ENCODE peak calls at places on chromosomes 16 and 17, in six cellular contexts. One of them, this sample, is unnamed.

GRCh38 chr16:12170103-12171025 is 193.8 kb downstream of the SNX29 start:
- DNase-seq in lung: no peak
- DNase-seq in RWPE1: no peak
- DNase-seq in A673: no peak
- DNase-seq in OCI-LY7: no peak
- DNase-seq in psoas muscle: no peak
- DNase-seq in this sample: no peak

GRCh38 chr16:85759631-85760419 is 8.9 kb upstream of the C16orf74 start:
- DNase-seq in lung: no peak
- DNase-seq in RWPE1: no peak
- DNase-seq in A673: no peak
- DNase-seq in OCI-LY7: peak; percentile 75
- DNase-seq in psoas muscle: peak; percentile 78
- DNase-seq in this sample: peak; percentile 49

GRCh38 chr16:4358236-4358635 is 7.1 kb upstream of the PAM16 start:
- DNase-seq in lung: no peak
- DNase-seq in RWPE1: no peak
- DNase-seq in A673: no peak
- DNase-seq in OCI-LY7: no peak
- DNase-seq in psoas muscle: peak; percentile 52
- DNase-seq in this sample: no peak

GRCh38 chr17:81295678-81296381 is 723 bp upstream of the SLC38A10 start:
- DNase-seq in lung: peak; percentile 60
- DNase-seq in RWPE1: peak; percentile 85
- DNase-seq in A673: peak; percentile 63
- DNase-seq in OCI-LY7: peak; percentile 89
- DNase-seq in psoas muscle: no peak
- DNase-seq in this sample: peak; percentile 80

GRCh38 chr16:82368041-82368440 is 198.0 kb upstream of the MPHOSPH6 start:
- DNase-seq in lung: no peak
- DNase-seq in RWPE1: peak; percentile 12
- DNase-seq in A673: peak; percentile 35
- DNase-seq in OCI-LY7: peak; percentile 8
- DNase-seq in psoas muscle: peak; percentile 59
- DNase-seq in this sample: peak; percentile 52

GRCh38 chr17:50048146-50048720 is 7.7 kb upstream of the ITGA3 start:
- DNase-seq in lung: no peak
- DNase-seq in RWPE1: no peak
- DNase-seq in A673: no peak
- DNase-seq in OCI-LY7: no peak
- DNase-seq in psoas muscle: peak; percentile 31
- DNase-seq in this sample: no peak

GRCh38 chr17:40617678-40618240 is 29.9 kb downstream of the SMARCE1 start:
- DNase-seq in lung: no peak
- DNase-seq in RWPE1: no peak
- DNase-seq in A673: no peak
- DNase-seq in OCI-LY7: no peak
- DNase-seq in psoas muscle: peak; percentile 42
- DNase-seq in this sample: no peak

GRCh38 chr16:1535391-1536291 is 2.2 kb downstream of the TMEM204 start:
- DNase-seq in lung: no peak
- DNase-seq in RWPE1: no peak
- DNase-seq in A673: no peak
- DNase-seq in OCI-LY7: no peak
- DNase-seq in psoas muscle: peak; percentile 53
- DNase-seq in this sample: no peak

GRCh38 chr17:43970366-43970765 is 16.6 kb upstream of the PYY start:
- DNase-seq in lung: no peak
- DNase-seq in RWPE1: no peak
- DNase-seq in A673: no peak
- DNase-seq in OCI-LY7: no peak
- DNase-seq in psoas muscle: no peak
- DNase-seq in this sample: no peak

GRCh38 chr16:41439-42068 is 11.9 kb downstream of the POLR3K start:
- DNase-seq in lung: no peak
- DNase-seq in RWPE1: no peak
- DNase-seq in A673: no peak
- DNase-seq in OCI-LY7: no peak
- DNase-seq in psoas muscle: no peak
- DNase-seq in this sample: no peak

GRCh38 chr16:13479549-13479948 is 440.4 kb upstream of the ERCC4 start:
- DNase-seq in lung: no peak
- DNase-seq in RWPE1: no peak
- DNase-seq in A673: no peak
- DNase-seq in OCI-LY7: no peak
- DNase-seq in psoas muscle: no peak
- DNase-seq in this sample: no peak

GRCh38 chr17:81345211-81346089 is 49.8 kb upstream of the BAHCC1 start:
- DNase-seq in lung: peak; percentile 87
- DNase-seq in RWPE1: peak; percentile 78
- DNase-seq in A673: peak; percentile 92
- DNase-seq in OCI-LY7: peak; percentile 72
- DNase-seq in psoas muscle: peak; percentile 97
- DNase-seq in this sample: peak; percentile 91

GRCh38 chr16:50747206-50747956 is 5.5 kb downstream of the CYLD start:
- DNase-seq in lung: no peak
- DNase-seq in RWPE1: peak; percentile 26
- DNase-seq in A673: peak; percentile 12
- DNase-seq in OCI-LY7: peak; percentile 36
- DNase-seq in psoas muscle: no peak
- DNase-seq in this sample: peak; percentile 45

GRCh38 chr16:28192811-28193529 is 18.8 kb downstream of the XPO6 start:
- DNase-seq in lung: no peak
- DNase-seq in RWPE1: no peak
- DNase-seq in A673: peak; percentile 77
- DNase-seq in OCI-LY7: peak; percentile 46
- DNase-seq in psoas muscle: no peak
- DNase-seq in this sample: no peak
- TF ChIP-seq CTCF in lung: no peak
- TF ChIP-seq CTCF in RWPE1: no peak
- TF ChIP-seq CTCF in A673: peak; percentile 52
- TF ChIP-seq CTCF in OCI-LY7: peak; percentile 71
- TF ChIP-seq CTCF in psoas muscle: no peak
- TF ChIP-seq CTCF in this sample: no peak

GRCh38 chr17:42378597-42379594 is 9.3 kb downstream of the STAT3 start:
- DNase-seq in lung: no peak
- DNase-seq in RWPE1: peak; percentile 41
- DNase-seq in A673: peak; percentile 11
- DNase-seq in OCI-LY7: peak; percentile 46
- DNase-seq in psoas muscle: no peak
- DNase-seq in this sample: no peak

GRCh38 chr17:42381898-42382297 is 6.3 kb downstream of the STAT3 start:
- DNase-seq in lung: no peak
- DNase-seq in RWPE1: no peak
- DNase-seq in A673: no peak
- DNase-seq in OCI-LY7: no peak
- DNase-seq in psoas muscle: no peak
- DNase-seq in this sample: no peak

GRCh38 chr17:42386784-42387183 is 1.5 kb downstream of the STAT3 start:
- DNase-seq in lung: no peak
- DNase-seq in RWPE1: no peak
- DNase-seq in A673: no peak
- DNase-seq in OCI-LY7: no peak
- DNase-seq in psoas muscle: no peak
- DNase-seq in this sample: no peak

GRCh38 chr17:42380935-42381334 is 7.3 kb downstream of the STAT3 start:
- DNase-seq in lung: no peak
- DNase-seq in RWPE1: no peak
- DNase-seq in A673: no peak
- DNase-seq in OCI-LY7: no peak
- DNase-seq in psoas muscle: no peak
- DNase-seq in this sample: no peak
- TF ChIP-seq CTCF in lung: no peak
- TF ChIP-seq CTCF in RWPE1: no peak
- TF ChIP-seq CTCF in A673: no peak
- TF ChIP-seq CTCF in OCI-LY7: no peak
- TF ChIP-seq CTCF in psoas muscle: no peak
- TF ChIP-seq CTCF in this sample: no peak

GRCh38 chr16:68364601-68364998 is 53.8 kb downstream of the PRMT7 start:
- DNase-seq in lung: no peak
- DNase-seq in RWPE1: no peak
- DNase-seq in A673: peak; percentile 47
- DNase-seq in OCI-LY7: no peak
- DNase-seq in psoas muscle: no peak
- DNase-seq in this sample: no peak

GRCh38 chr16:68367440-68367839 is 56.6 kb downstream of the PRMT7 start:
- DNase-seq in lung: no peak
- DNase-seq in RWPE1: no peak
- DNase-seq in A673: no peak
- DNase-seq in OCI-LY7: no peak
- DNase-seq in psoas muscle: no peak
- DNase-seq in this sample: no peak

GRCh38 chr16:68367034-68367433 is 56.2 kb downstream of the PRMT7 start:
- DNase-seq in lung: no peak
- DNase-seq in RWPE1: peak; percentile 39
- DNase-seq in A673: peak; percentile 58
- DNase-seq in OCI-LY7: peak; percentile 62
- DNase-seq in psoas muscle: no peak
- DNase-seq in this sample: peak; percentile 57

GRCh38 chr16:68365167-68365817 is 54.5 kb downstream of the PRMT7 start:
- DNase-seq in lung: no peak
- DNase-seq in RWPE1: no peak
- DNase-seq in A673: no peak
- DNase-seq in OCI-LY7: no peak
- DNase-seq in psoas muscle: no peak
- DNase-seq in this sample: no peak

DNA sequence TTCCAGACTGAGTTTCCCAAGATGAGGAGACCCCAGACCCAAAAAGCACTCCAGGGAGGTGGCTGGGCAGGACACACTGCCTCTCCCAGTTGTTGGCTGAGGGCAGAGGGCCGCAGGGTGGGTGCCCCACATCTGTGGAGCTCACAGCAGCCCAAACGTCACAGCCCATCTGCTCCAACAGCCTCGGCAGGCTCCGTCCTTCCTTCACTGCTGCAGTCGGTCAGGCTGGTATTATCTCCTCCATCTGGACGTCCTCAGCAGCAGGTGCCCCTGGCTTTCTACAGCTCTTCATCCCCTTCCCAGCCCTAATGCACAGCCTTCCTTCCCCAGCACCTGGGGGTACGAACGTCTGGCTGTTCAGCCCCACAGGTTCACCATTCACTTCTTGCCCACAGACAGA is 55.2 kb downstream of the PRMT7 start:
- DNase-seq in lung: no peak
- DNase-seq in RWPE1: no peak
- DNase-seq in A673: no peak
- DNase-seq in OCI-LY7: no peak
- DNase-seq in psoas muscle: no peak
- DNase-seq in this sample: no peak
- TF ChIP-seq CTCF in lung: no peak
- TF ChIP-seq CTCF in RWPE1: no peak
- TF ChIP-seq CTCF in A673: no peak
- TF ChIP-seq CTCF in OCI-LY7: no peak
- TF ChIP-seq CTCF in psoas muscle: no peak
- TF ChIP-seq CTCF in this sample: no peak

GRCh38 chr16:48539485-48540221 is 70.3 kb downstream of the N4BP1 start:
- DNase-seq in lung: no peak
- DNase-seq in RWPE1: no peak
- DNase-seq in A673: no peak
- DNase-seq in OCI-LY7: no peak
- DNase-seq in psoas muscle: no peak
- DNase-seq in this sample: no peak

GRCh38 chr16:48542966-48543365 is 67.0 kb downstream of the N4BP1 start:
- DNase-seq in lung: no peak
- DNase-seq in RWPE1: no peak
- DNase-seq in A673: no peak
- DNase-seq in OCI-LY7: no peak
- DNase-seq in psoas muscle: no peak
- DNase-seq in this sample: no peak

GRCh38 chr16:48540222-48540900 is 69.6 kb downstream of the N4BP1 start:
- DNase-seq in lung: no peak
- DNase-seq in RWPE1: no peak
- DNase-seq in A673: no peak
- DNase-seq in OCI-LY7: no peak
- DNase-seq in psoas muscle: no peak
- DNase-seq in this sample: no peak

GRCh38 chr16:48541108-48541786 is 68.7 kb downstream of the N4BP1 start:
- DNase-seq in lung: no peak
- DNase-seq in RWPE1: no peak
- DNase-seq in A673: no peak
- DNase-seq in OCI-LY7: no peak
- DNase-seq in psoas muscle: no peak
- DNase-seq in this sample: no peak

GRCh38 chr16:48542020-48542473 is 67.9 kb downstream of the N4BP1 start:
- DNase-seq in lung: peak; percentile 61
- DNase-seq in RWPE1: peak; percentile 35
- DNase-seq in A673: peak; percentile 60
- DNase-seq in OCI-LY7: peak; percentile 38
- DNase-seq in psoas muscle: peak; percentile 79
- DNase-seq in this sample: peak; percentile 47
- TF ChIP-seq CTCF in lung: peak; percentile 56
- TF ChIP-seq CTCF in RWPE1: peak; percentile 58
- TF ChIP-seq CTCF in A673: peak; percentile 65
- TF ChIP-seq CTCF in OCI-LY7: peak; percentile 68
- TF ChIP-seq CTCF in psoas muscle: peak; percentile 69
- TF ChIP-seq CTCF in this sample: peak; percentile 35

GRCh38 chr17:13569740-13570137 is 32.0 kb downstream of the HS3ST3A1 start:
- DNase-seq in lung: no peak
- DNase-seq in RWPE1: no peak
- DNase-seq in A673: no peak
- DNase-seq in OCI-LY7: no peak
- DNase-seq in psoas muscle: no peak
- DNase-seq in this sample: no peak
- TF ChIP-seq CTCF in lung: no peak
- TF ChIP-seq CTCF in RWPE1: no peak
- TF ChIP-seq CTCF in A673: no peak
- TF ChIP-seq CTCF in OCI-LY7: no peak
- TF ChIP-seq CTCF in psoas muscle: no peak
- TF ChIP-seq CTCF in this sample: no peak

GRCh38 chr17:55830699-55831098 is 79.8 kb downstream of the PCTP start:
- DNase-seq in lung: no peak
- DNase-seq in RWPE1: no peak
- DNase-seq in A673: no peak
- DNase-seq in OCI-LY7: no peak
- DNase-seq in psoas muscle: no peak
- DNase-seq in this sample: no peak

GRCh38 chr17:55820675-55821074 is 69.8 kb downstream of the PCTP start:
- DNase-seq in lung: no peak
- DNase-seq in RWPE1: no peak
- DNase-seq in A673: no peak
- DNase-seq in OCI-LY7: no peak
- DNase-seq in psoas muscle: no peak
- DNase-seq in this sample: no peak

GRCh38 chr17:55830210-55830609 is 79.4 kb downstream of the PCTP start:
- DNase-seq in lung: no peak
- DNase-seq in RWPE1: no peak
- DNase-seq in A673: no peak
- DNase-seq in OCI-LY7: no peak
- DNase-seq in psoas muscle: no peak
- DNase-seq in this sample: no peak

GRCh38 chr17:55825213-55825612 is 74.4 kb downstream of the PCTP start:
- DNase-seq in lung: no peak
- DNase-seq in RWPE1: peak; percentile 16
- DNase-seq in A673: peak; percentile 24
- DNase-seq in OCI-LY7: peak; percentile 18
- DNase-seq in psoas muscle: no peak
- DNase-seq in this sample: peak; percentile 41
- TF ChIP-seq CTCF in lung: no peak
- TF ChIP-seq CTCF in RWPE1: peak; percentile 28
- TF ChIP-seq CTCF in A673: peak; percentile 54
- TF ChIP-seq CTCF in OCI-LY7: peak; percentile 76
- TF ChIP-seq CTCF in psoas muscle: peak; percentile 51
- TF ChIP-seq CTCF in this sample: peak; percentile 16